ENCODE peak calls at places on chromosomes 2 and 18, in four cellular contexts. One of them, this sample, is unnamed.

GRCh38 chr18:79522451-79523220 is 126.9 kb downstream of the NFATC1 start:
- DNase-seq in colonic mucosa: peak
- DNase-seq in fibroblast of the aortic adventitia: no peak
- DNase-seq in NB4: no peak
- DNase-seq in this sample: no peak

GRCh38 chr2:184783576-184783975 is 185.2 kb downstream of the ZNF804A start:
- DNase-seq in colonic mucosa: no peak
- DNase-seq in fibroblast of the aortic adventitia: no peak
- DNase-seq in NB4: no peak
- DNase-seq in this sample: no peak

GRCh38 chr2:188976545-188977268 is 2.5 kb downstream of the COL3A1 start:
- DNase-seq in colonic mucosa: no peak
- DNase-seq in fibroblast of the aortic adventitia: peak
- DNase-seq in NB4: no peak
- DNase-seq in this sample: no peak

GRCh38 chr2:49490710-49491109 is 336.4 kb upstream of the FSHR start:
- DNase-seq in colonic mucosa: peak
- DNase-seq in fibroblast of the aortic adventitia: no peak
- DNase-seq in NB4: peak
- DNase-seq in this sample: no peak

GRCh38 chr2:127081826-127082633 is 24.9 kb downstream of the BIN1 start:
- DNase-seq in colonic mucosa: no peak
- DNase-seq in fibroblast of the aortic adventitia: no peak
- DNase-seq in NB4: peak
- DNase-seq in this sample: no peak

GRCh38 chr18:73288813-73289212 is 421.0 kb upstream of the NETO1 start:
- DNase-seq in colonic mucosa: no peak
- DNase-seq in fibroblast of the aortic adventitia: no peak
- DNase-seq in NB4: no peak
- DNase-seq in this sample: no peak

GRCh38 chr2:152189622-152190495 is 14.3 kb upstream of the STAM2 start:
- DNase-seq in colonic mucosa: peak
- DNase-seq in fibroblast of the aortic adventitia: peak
- DNase-seq in NB4: peak
- DNase-seq in this sample: peak

GRCh38 chr2:226478121-226478809 is 321.4 kb downstream of the IRS1 start:
- DNase-seq in colonic mucosa: peak
- DNase-seq in fibroblast of the aortic adventitia: peak
- DNase-seq in NB4: no peak
- DNase-seq in this sample: no peak

GRCh38 chr2:190838492-190838910 is 42.1 kb upstream of the GLS start:
- DNase-seq in colonic mucosa: no peak
- DNase-seq in fibroblast of the aortic adventitia: peak
- DNase-seq in NB4: peak
- DNase-seq in this sample: no peak

GRCh38 chr18:35635171-35635570 is 53.6 kb downstream of the GALNT1 start:
- DNase-seq in colonic mucosa: no peak
- DNase-seq in fibroblast of the aortic adventitia: peak
- DNase-seq in NB4: no peak
- DNase-seq in this sample: no peak

GRCh38 chr2:1607971-1608688 is 136.2 kb downstream of the PXDN start:
- DNase-seq in colonic mucosa: no peak
- DNase-seq in fibroblast of the aortic adventitia: no peak
- DNase-seq in NB4: no peak
- DNase-seq in this sample: no peak

GRCh38 chr2:96757477-96757860 is 3.2 kb upstream of the CNNM4 start:
- DNase-seq in colonic mucosa: no peak
- DNase-seq in fibroblast of the aortic adventitia: no peak
- DNase-seq in NB4: no peak
- DNase-seq in this sample: no peak

GRCh38 chr2:147595200-147595599 is 249.6 kb upstream of the ACVR2A start:
- DNase-seq in colonic mucosa: peak
- DNase-seq in fibroblast of the aortic adventitia: no peak
- DNase-seq in NB4: no peak
- DNase-seq in this sample: no peak

GRCh38 chr18:10210077-10210476 is 244.4 kb upstream of the APCDD1 start:
- DNase-seq in colonic mucosa: no peak
- DNase-seq in fibroblast of the aortic adventitia: no peak
- DNase-seq in NB4: no peak
- DNase-seq in this sample: no peak

GRCh38 chr2:103159018-103159417 is 397.2 kb downstream of the TMEM182 start:
- DNase-seq in colonic mucosa: no peak
- DNase-seq in fibroblast of the aortic adventitia: no peak
- DNase-seq in NB4: peak
- DNase-seq in this sample: no peak
- TF ChIP-seq CTCF in colonic mucosa: no peak
- TF ChIP-seq CTCF in fibroblast of the aortic adventitia: no peak
- TF ChIP-seq CTCF in NB4: no peak
- TF ChIP-seq CTCF in this sample: peak

DNA sequence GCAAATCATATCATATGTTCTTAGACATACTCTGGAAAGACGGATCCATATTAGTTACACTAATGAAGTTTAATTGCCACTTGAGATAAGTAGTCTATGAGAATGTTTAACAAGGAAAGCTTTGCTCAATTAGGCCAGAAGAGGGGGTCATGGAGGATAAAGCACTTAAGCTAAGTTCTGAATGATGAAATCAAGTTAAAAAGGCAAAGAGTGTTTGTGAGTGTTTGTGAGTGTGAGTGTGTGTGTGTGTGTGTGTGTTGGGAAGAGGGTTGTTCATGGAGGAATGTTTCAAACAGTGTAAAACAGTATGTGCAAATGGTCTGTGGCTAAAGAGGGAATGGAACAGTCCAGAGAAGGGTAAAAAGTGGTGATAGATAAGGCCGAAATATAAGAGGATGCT is 360.9 kb downstream of the ERBB4 start:
- DNase-seq in colonic mucosa: no peak
- DNase-seq in fibroblast of the aortic adventitia: no peak
- DNase-seq in NB4: peak
- DNase-seq in this sample: no peak
- TF ChIP-seq CTCF in colonic mucosa: no peak
- TF ChIP-seq CTCF in fibroblast of the aortic adventitia: no peak
- TF ChIP-seq CTCF in NB4: no peak
- TF ChIP-seq CTCF in this sample: peak

DNA sequence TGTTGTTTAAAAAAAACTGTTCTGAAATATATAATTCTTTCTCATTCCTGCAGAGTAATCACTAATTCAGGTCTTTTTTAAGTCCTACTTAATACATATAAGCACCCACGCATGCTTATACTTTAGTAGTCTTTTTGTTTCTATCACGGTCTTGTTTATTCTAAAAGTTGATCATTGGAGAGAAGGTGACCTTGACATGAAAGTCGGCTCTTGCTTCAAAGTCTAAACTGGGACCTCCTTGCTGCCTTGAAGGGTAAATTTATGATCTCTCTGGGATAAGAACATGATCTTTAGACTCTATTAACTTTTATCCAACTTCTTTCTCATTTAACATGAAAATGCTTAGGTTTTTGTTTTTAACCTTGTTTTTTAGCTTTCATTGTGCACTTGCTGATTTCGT is 792.3 kb downstream of the DPP10 start:
- DNase-seq in colonic mucosa: no peak
- DNase-seq in fibroblast of the aortic adventitia: no peak
- DNase-seq in NB4: no peak
- DNase-seq in this sample: no peak
- TF ChIP-seq CTCF in colonic mucosa: no peak
- TF ChIP-seq CTCF in fibroblast of the aortic adventitia: no peak
- TF ChIP-seq CTCF in NB4: no peak
- TF ChIP-seq CTCF in this sample: no peak

DNA sequence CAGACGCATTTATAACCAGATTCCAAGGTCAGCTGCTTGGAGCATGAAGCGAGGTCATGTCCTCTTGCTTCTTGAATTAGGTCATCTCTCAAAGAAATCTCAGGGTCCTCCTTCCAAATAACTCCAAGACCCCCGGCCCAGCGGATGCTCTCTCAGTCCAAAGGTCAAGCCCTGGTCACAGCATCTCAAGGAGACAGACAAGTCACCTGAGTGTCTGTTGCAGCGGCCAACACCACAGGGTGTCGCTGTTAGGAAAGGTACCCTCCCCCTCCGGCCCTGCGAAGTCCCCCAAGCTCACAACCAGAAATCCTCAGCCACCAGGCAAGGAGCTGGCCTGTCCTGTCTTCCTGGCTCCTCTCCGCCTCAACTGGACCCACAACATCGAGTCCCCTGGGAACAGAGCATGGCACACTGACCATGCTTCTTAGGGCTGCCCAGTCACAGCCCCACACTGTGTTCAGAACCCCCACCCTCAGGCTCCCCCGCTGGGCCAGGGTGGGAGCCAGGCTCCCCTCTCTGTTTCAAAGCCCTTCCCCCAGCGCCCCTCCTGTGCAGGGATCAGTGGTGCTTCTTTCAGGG is 68.0 kb upstream of the ASAP2 start:
- DNase-seq in colonic mucosa: peak
- DNase-seq in fibroblast of the aortic adventitia: no peak
- DNase-seq in NB4: peak
- DNase-seq in this sample: no peak
- TF ChIP-seq CTCF in colonic mucosa: no peak
- TF ChIP-seq CTCF in fibroblast of the aortic adventitia: peak
- TF ChIP-seq CTCF in NB4: peak
- TF ChIP-seq CTCF in this sample: peak